ENCODE peak calls at places on chromosomes 1 and 21, in seven cellular contexts. O is anterior cingulate cortex; L is iPS-NIHi11; E is activated CD4-positive, alpha-beta T cell treated with anti-CD3 and anti-CD28 coated beads, Interleukin-2, amount 50 U/mL, for 48 hours; Y is lower leg skin; R is T-helper 2 cell; H is colonic mucosa. Z is an unnamed sample.

GRCh38 chr1:205438213-205439158 is 16.6 kb upstream of the LEMD1 start:
- DNase-seq in O (peak), L (peak), E (no peak), Y (peak), R (no peak), H (peak), Z (no peak)

GRCh38 chr21:17250651-17251294 is 262.1 kb upstream of the CXADR start:
- DNase-seq in O (no peak), L (no peak), E (no peak), Y (no peak), R (no peak), H (no peak), Z (peak)

GRCh38 chr1:11431946-11432507 is 46.9 kb upstream of the DISP3 start:
- DNase-seq in O (no peak), L (no peak), E (no peak), Y (no peak), R (no peak), H (no peak), Z (no peak)

GRCh38 chr1:234533034-234533571 is 54.1 kb upstream of the TARBP1 start:
- DNase-seq in O (no peak), L (no peak), E (no peak), Y (peak), R (no peak), H (peak), Z (no peak)

GRCh38 chr1:92848201-92848600 is 16.4 kb downstream of the RPL5 start:
- DNase-seq in O (no peak), L (no peak), E (no peak), Y (no peak), R (no peak), H (no peak), Z (no peak)

GRCh38 chr1:30743584-30744059 is 14.0 kb downstream of the LAPTM5 start:
- DNase-seq in O (no peak), L (no peak), E (peak), Y (no peak), R (peak), H (no peak), Z (no peak)

GRCh38 chr1:84001501-84001900 is 2.6 kb upstream of the TTLL7 start:
- DNase-seq in O (no peak), L (no peak), E (no peak), Y (no peak), R (no peak), H (no peak), Z (no peak)

GRCh38 chr1:168949672-168950071 is 156.8 kb upstream of the ATP1B1 start:
- DNase-seq in O (no peak), L (no peak), E (no peak), Y (no peak), R (no peak), H (no peak), Z (no peak)

GRCh38 chr1:203327684-203328457 is 22.6 kb downstream of the BTG2 start:
- DNase-seq in O (peak), L (peak), E (peak), Y (peak), R (peak), H (no peak), Z (no peak)

GRCh38 chr1:202589190-202589680 is 121.0 kb downstream of the SYT2 start:
- DNase-seq in O (no peak), L (peak), E (no peak), Y (peak), R (no peak), H (peak), Z (no peak)

GRCh38 chr1:191866155-191866554 is 292.1 kb upstream of the RGS18 start:
- DNase-seq in O (no peak), L (no peak), E (no peak), Y (no peak), R (no peak), H (no peak), Z (no peak)

GRCh38 chr1:206651014-206651413 is 15.7 kb downstream of the DYRK3 start:
- DNase-seq in O (no peak), L (no peak), E (no peak), Y (no peak), R (no peak), H (no peak), Z (no peak)

GRCh38 chr1:229655781-229656180 is 29.7 kb downstream of the URB2 start:
- DNase-seq in O (no peak), L (no peak), E (no peak), Y (no peak), R (no peak), H (no peak), Z (no peak)

Z was measured in NCI-H1417 treated with DMSO at 0.1 percent for 48 hours.